ENCODE peak calls at places on chromosomes 3 and 15, in ten cellular contexts. B is IMR-90, T is breast epithelium, I is OCI-LY7, C is psoas muscle, O is fibroblast of pulmonary artery, X is kidney, E is BJ, L is GM12865, N is spleen. Q is an unnamed sample.

GRCh38 chr15:99154271-99154670 is 49.4 kb downstream of the SYNM start:
- DNase-seq in T (no peak), C (no peak), O (peak), L (no peak), B (peak), N (no peak), X (no peak), E (no peak), I (no peak), Q (no peak)

GRCh38 chr3:134441321-134441720 is 44.5 kb downstream of the ANAPC13 start:
- DNase-seq in X (no peak), C (no peak), I (no peak), T (no peak), L (no peak), E (no peak), N (no peak), B (peak), O (no peak), Q (no peak)

GRCh38 chr15:58513681-58514336 is 82.0 kb downstream of the LIPC start:
- DNase-seq in B (no peak), E (no peak), C (no peak), O (no peak), L (no peak), I (no peak), T (no peak), X (no peak), N (no peak), Q (no peak)

GRCh38 chr3:72888546-72889309 is 882 bp downstream of the GXYLT2 start:
- DNase-seq in N (no peak), X (no peak), I (no peak), C (no peak), B (peak), E (no peak), L (peak), T (no peak), O (peak), Q (no peak)

GRCh38 chr15:66838671-66839239 is 136.7 kb downstream of the SMAD6 start:
- DNase-seq in N (no peak), O (peak), B (peak), C (no peak), L (no peak), X (no peak), T (no peak), I (peak), E (no peak), Q (no peak)

GRCh38 chr3:184373422-184373821 is 4.6 kb downstream of the THPO start:
- DNase-seq in L (no peak), X (peak), N (no peak), O (peak), T (no peak), E (no peak), I (no peak), C (no peak), B (no peak), Q (no peak)

GRCh38 chr3:56864090-56864489 is 62.3 kb upstream of the ARHGEF3 start:
- DNase-seq in N (no peak), X (no peak), L (peak), I (peak), E (no peak), B (no peak), O (no peak), C (no peak), T (no peak), Q (no peak)

GRCh38 chr3:102125994-102126368 is 276.7 kb downstream of the NFKBIZ start:
- DNase-seq in B (no peak), L (no peak), C (no peak), N (no peak), T (no peak), I (no peak), O (no peak), X (no peak), E (no peak), Q (no peak)

GRCh38 chr3:39387411-39387975 is 4.3 kb downstream of the SLC25A38 start:
- DNase-seq in E (no peak), T (no peak), B (no peak), N (no peak), X (no peak), C (no peak), I (no peak), L (no peak), O (no peak), Q (no peak)

GRCh38 chr3:164377466-164377865 is 700.8 kb downstream of the SI start:
- DNase-seq in T (no peak), X (no peak), C (no peak), E (no peak), O (no peak), L (no peak), I (no peak), B (no peak), N (no peak), Q (no peak)

GRCh38 chr15:88127477-88127799 is 129.1 kb downstream of the NTRK3 start:
- DNase-seq in T (no peak), X (no peak), C (no peak), I (no peak), L (no peak), E (no peak), N (no peak), B (no peak), O (no peak), Q (no peak)

GRCh38 chr3:195052939-195053338 is 218.0 kb downstream of the XXYLT1 start:
- DNase-seq in N (no peak), L (no peak), E (no peak), I (no peak), B (no peak), C (no peak), X (no peak), O (no peak), T (no peak), Q (no peak)

GRCh38 chr15:44300567-44300966 is 12.0 kb downstream of the GOLM2 start:
- DNase-seq in E (no peak), L (peak), X (no peak), B (no peak), O (no peak), T (no peak), I (peak), C (no peak), N (no peak), Q (no peak)

GRCh38 chr15:44299997-44300396 is 11.5 kb downstream of the GOLM2 start:
- DNase-seq in B (no peak), T (no peak), X (no peak), O (no peak), I (no peak), E (no peak), L (no peak), C (no peak), N (no peak), Q (no peak)

GRCh38 chr15:44295909-44296420 is 7.4 kb downstream of the GOLM2 start:
- DNase-seq in T (no peak), E (no peak), L (no peak), I (no peak), N (no peak), O (peak), X (no peak), C (no peak), B (peak), Q (no peak)

GRCh38 chr15:44296625-44297524 is 8.4 kb downstream of the GOLM2 start:
- DNase-seq in C (no peak), O (peak), X (peak), I (no peak), T (no peak), N (no peak), E (peak), B (peak), L (peak), Q (no peak)

GRCh38 chr15:44298878-44299277 is 10.4 kb downstream of the GOLM2 start:
- DNase-seq in C (no peak), N (no peak), B (no peak), E (no peak), X (no peak), T (no peak), I (peak), O (no peak), L (no peak), Q (no peak)
- TF ChIP-seq CTCF in C (no peak), N (no peak), B (peak), E (peak), X (no peak), T (no peak), I (peak), O (peak), L (peak), Q (peak)

DNA sequence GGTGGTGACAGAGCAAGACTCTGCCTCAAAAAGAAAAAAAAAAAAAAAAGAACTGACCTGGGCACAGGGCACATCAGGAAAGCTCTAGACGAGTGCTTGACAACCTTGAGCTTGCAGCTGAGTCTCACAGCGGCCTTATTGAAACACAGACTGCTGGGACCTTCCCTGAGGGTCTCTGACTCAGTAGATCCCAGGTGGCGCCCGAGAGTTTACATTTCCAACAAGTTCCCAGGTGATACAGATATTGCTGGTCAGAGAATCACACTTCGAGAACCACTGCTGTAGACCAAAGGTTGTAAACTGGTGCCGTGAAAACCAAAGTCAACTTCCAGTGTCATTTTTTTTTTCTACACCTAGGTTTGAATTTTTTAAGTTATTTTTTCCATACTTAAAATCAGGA is 573.2 kb upstream of the MDFIC2 start:
- DNase-seq in T (no peak), C (no peak), X (no peak), E (no peak), L (no peak), I (peak), O (no peak), N (no peak), B (no peak), Q (no peak)
- TF ChIP-seq CTCF in T (no peak), C (no peak), X (no peak), E (no peak), L (no peak), I (peak), O (no peak), N (no peak), B (no peak), Q (no peak)

GRCh38 chr3:36677331-36678007 is 86.9 kb downstream of the DCLK3 start:
- DNase-seq in B (peak), E (peak), O (peak), C (no peak), T (no peak), N (no peak), X (no peak), L (peak), I (no peak), Q (no peak)
- TF ChIP-seq CTCF in B (no peak), E (peak), O (no peak), C (no peak), T (no peak), N (no peak), X (no peak), L (no peak), I (no peak), Q (peak)

GRCh38 chr3:160449660-160450598 is at the start of gene TRIM59:
- DNase-seq in T (peak), X (peak), O (peak), L (peak), C (peak), E (peak), N (peak), B (peak), I (peak), Q (peak)
- TF ChIP-seq CTCF in T (no peak), X (no peak), O (no peak), L (no peak), C (no peak), E (peak), N (no peak), B (no peak), I (no peak), Q (peak)

GRCh38 chr3:61919371-61919770 is 358.0 kb downstream of the PTPRG start:
- DNase-seq in N (no peak), L (no peak), X (no peak), C (no peak), I (no peak), T (no peak), O (no peak), E (no peak), B (no peak), Q (no peak)
- TF ChIP-seq CTCF in N (no peak), L (no peak), X (no peak), C (no peak), I (no peak), T (no peak), O (no peak), E (no peak), B (no peak), Q (no peak)

DNA sequence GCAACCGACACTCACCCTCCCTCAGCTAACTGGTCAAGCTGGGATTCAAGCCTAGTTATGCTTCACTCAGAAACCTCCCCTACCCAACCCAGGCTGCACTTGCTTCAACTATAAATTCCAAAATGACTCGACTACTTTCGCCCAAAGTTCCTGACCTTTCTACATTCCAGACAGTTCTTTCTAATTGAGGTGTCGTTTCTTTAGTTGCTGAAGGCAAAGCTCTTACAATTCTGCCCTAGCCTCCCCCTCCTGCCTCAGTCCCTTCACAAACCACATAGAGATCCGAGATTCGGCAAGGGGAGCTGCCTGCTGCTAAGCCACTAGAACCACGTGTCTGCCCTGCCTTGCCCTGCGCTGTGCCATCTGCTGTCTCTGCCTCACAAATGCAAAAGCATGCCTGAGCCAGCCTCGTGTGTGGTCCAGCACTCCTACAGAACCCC is 74.7 kb upstream of the SH3GL3 start:
- DNase-seq in B (no peak), N (no peak), I (no peak), T (no peak), C (no peak), E (no peak), X (no peak), O (no peak), L (peak), Q (no peak)
- TF ChIP-seq CTCF in B (no peak), N (no peak), I (no peak), T (no peak), C (no peak), E (no peak), X (no peak), O (no peak), L (no peak), Q (no peak)

Q was measured in type B pancreatic cell.